ENCODE peak calls at places on chromosomes 16 and 17, in ten cellular contexts. S is GM12891; X is islet precursor cell; W is nucleus accumbens; O is mesothelial cell of epicardium; G is GM04504; F is NCI-H510A; H is activated T-helper 2 cell treated with anti-CD3 and anti-CD28 coated beads, Interferon-gamma antibody, Interleukin-2, Interleukin-4, amounts not matched to agents 10 μg/mL and 5 μg/mL and 100 μg/mL, durations not matched to agents 14 hours and 24 hours and 36 hours; V is uterus; M is Ammon's horn. Y is an unnamed sample.

GRCh38 chr16:53504161-53504663 is 1.2 kb upstream of the AKTIP start:
- DNase-seq in S (no peak), X (peak; percentile 71), W (peak; percentile 58), O (no peak), G (peak; percentile 33), F (no peak), H (no peak), V (peak; percentile 62), M (peak; percentile 57), Y (peak; percentile 71)

GRCh38 chr17:78908426-78908825 is 5.4 kb upstream of the CEP295NL start:
- DNase-seq in S (no peak), X (no peak), W (no peak), O (no peak), G (no peak), F (no peak), H (no peak), V (no peak), M (no peak), Y (no peak)

GRCh38 chr17:17819561-17819995 is 17.2 kb downstream of the SREBF1 start:
- DNase-seq in S (peak; percentile 64), X (peak; percentile 97), W (peak; percentile 52), O (no peak), G (peak; percentile 71), F (no peak), H (no peak), V (peak; percentile 67), M (peak; percentile 73), Y (peak; percentile 91)

GRCh38 chr16:10895053-10895946 is 18.3 kb downstream of the CIITA start:
- DNase-seq in S (no peak), X (peak; percentile 83), W (peak; percentile 5), O (peak; percentile 76), G (no peak), F (no peak), H (no peak), V (no peak), M (no peak), Y (peak; percentile 96)

GRCh38 chr17:72976971-72977767 is 115.3 kb downstream of the SLC39A11 start:
- DNase-seq in S (no peak), X (peak; percentile 80), W (peak; percentile 31), O (peak; percentile 37), G (peak; percentile 76), F (no peak), H (no peak), V (peak; percentile 23), M (peak; percentile 53), Y (peak; percentile 67)

GRCh38 chr17:1676401-1676800 is 8.3 kb downstream of the PRPF8 start:
- DNase-seq in S (no peak), X (no peak), W (no peak), O (no peak), G (no peak), F (no peak), H (no peak), V (no peak), M (no peak), Y (no peak)

GRCh38 chr17:37417852-37418251 is 11.2 kb downstream of the TADA2A start:
- DNase-seq in S (no peak), X (no peak), W (no peak), O (no peak), G (no peak), F (no peak), H (no peak), V (no peak), M (no peak), Y (no peak)

GRCh38 chr17:45170280-45170975 is 8.8 kb downstream of the HEXIM2 start:
- DNase-seq in S (no peak), X (no peak), W (no peak), O (no peak), G (no peak), F (no peak), H (no peak), V (no peak), M (peak; percentile 25), Y (peak; percentile 68)

GRCh38 chr16:716250-716607 is 1.3 kb downstream of the METRN start:
- DNase-seq in S (no peak), X (no peak), W (peak; percentile 80), O (no peak), G (no peak), F (no peak), H (no peak), V (no peak), M (peak; percentile 96), Y (peak; percentile 63)

GRCh38 chr16:71526111-71526998 is at the start of gene CHST4:
- DNase-seq in S (no peak), X (peak; percentile 96), W (no peak), O (no peak), G (peak; percentile 28), F (peak; percentile 37), H (no peak), V (peak; percentile 31), M (no peak), Y (peak; percentile 96)

GRCh38 chr17:40248507-40248906 is 29.4 kb downstream of the WIPF2 start:
- DNase-seq in S (no peak), X (no peak), W (no peak), O (no peak), G (no peak), F (no peak), H (no peak), V (no peak), M (no peak), Y (no peak)

GRCh38 chr17:61849674-61850073 is 13.7 kb downstream of the BRIP1 start:
- DNase-seq in S (no peak), X (no peak), W (no peak), O (no peak), G (no peak), F (no peak), H (no peak), V (no peak), M (no peak), Y (no peak)

GRCh38 chr17:33751702-33752065 is 458.6 kb upstream of the ASIC2 start:
- DNase-seq in S (no peak), X (peak; percentile 45), W (no peak), O (no peak), G (no peak), F (no peak), H (no peak), V (no peak), M (no peak), Y (peak; percentile 81)

Y was measured in endodermal cell.